ENCODE peak calls at places on chromosomes 1 and 21, in seven cellular contexts. One of them, this sample, is unnamed.

GRCh38 chr1:43423672-43424550 is 29.8 kb downstream of the HYI start:
- DNase-seq in mammary epithelial cell: peak
- DNase-seq in BJ: no peak
- DNase-seq in neural crest cell: no peak
- DNase-seq in foreskin keratinocyte: peak
- DNase-seq in cardiac fibroblast: no peak
- DNase-seq in mesothelial cell of epicardium: no peak
- DNase-seq in this sample: no peak

GRCh38 chr1:226874579-226875425 is 4.4 kb downstream of the PSEN2 start:
- DNase-seq in foreskin keratinocyte: no peak
- DNase-seq in cardiac fibroblast: no peak
- DNase-seq in mammary epithelial cell: no peak
- DNase-seq in mesothelial cell of epicardium: no peak
- DNase-seq in neural crest cell: no peak
- DNase-seq in BJ: no peak
- DNase-seq in this sample: peak

GRCh38 chr1:1833456-1833855 is 55.2 kb upstream of the NADK start:
- DNase-seq in mesothelial cell of epicardium: no peak
- DNase-seq in foreskin keratinocyte: no peak
- DNase-seq in cardiac fibroblast: no peak
- DNase-seq in mammary epithelial cell: no peak
- DNase-seq in BJ: no peak
- DNase-seq in neural crest cell: no peak
- DNase-seq in this sample: no peak

GRCh38 chr1:155962599-155963211 is 15.6 kb downstream of the ARHGEF2 start:
- DNase-seq in cardiac fibroblast: peak
- DNase-seq in mesothelial cell of epicardium: no peak
- DNase-seq in BJ: no peak
- DNase-seq in neural crest cell: no peak
- DNase-seq in mammary epithelial cell: peak
- DNase-seq in foreskin keratinocyte: no peak
- DNase-seq in this sample: no peak

GRCh38 chr21:34355570-34355969 is 8.2 kb upstream of the KCNE2 start:
- DNase-seq in neural crest cell: no peak
- DNase-seq in foreskin keratinocyte: no peak
- DNase-seq in BJ: no peak
- DNase-seq in mammary epithelial cell: no peak
- DNase-seq in mesothelial cell of epicardium: no peak
- DNase-seq in cardiac fibroblast: no peak
- DNase-seq in this sample: no peak

GRCh38 chr1:207883660-207884245 is 27.2 kb downstream of the CD34 start:
- DNase-seq in neural crest cell: no peak
- DNase-seq in BJ: no peak
- DNase-seq in cardiac fibroblast: no peak
- DNase-seq in mammary epithelial cell: no peak
- DNase-seq in mesothelial cell of epicardium: no peak
- DNase-seq in foreskin keratinocyte: no peak
- DNase-seq in this sample: no peak

GRCh38 chr1:85201340-85202091 is 700 bp upstream of the SYDE2 start:
- DNase-seq in cardiac fibroblast: peak
- DNase-seq in mammary epithelial cell: peak
- DNase-seq in foreskin keratinocyte: peak
- DNase-seq in mesothelial cell of epicardium: peak
- DNase-seq in neural crest cell: peak
- DNase-seq in BJ: no peak
- DNase-seq in this sample: peak

GRCh38 chr1:24830680-24831272 is 85.5 kb downstream of the CLIC4 start:
- DNase-seq in BJ: peak
- DNase-seq in mammary epithelial cell: peak
- DNase-seq in cardiac fibroblast: peak
- DNase-seq in neural crest cell: no peak
- DNase-seq in foreskin keratinocyte: peak
- DNase-seq in mesothelial cell of epicardium: no peak
- DNase-seq in this sample: no peak

GRCh38 chr1:227557962-227558806 is 5.2 kb upstream of the ZNF678 start:
- DNase-seq in mesothelial cell of epicardium: no peak
- DNase-seq in foreskin keratinocyte: no peak
- DNase-seq in mammary epithelial cell: no peak
- DNase-seq in cardiac fibroblast: no peak
- DNase-seq in neural crest cell: no peak
- DNase-seq in BJ: no peak
- DNase-seq in this sample: peak

GRCh38 chr1:39995973-39996393 is 41.0 kb downstream of the MFSD2A start:
- DNase-seq in neural crest cell: no peak
- DNase-seq in mammary epithelial cell: no peak
- DNase-seq in foreskin keratinocyte: no peak
- DNase-seq in mesothelial cell of epicardium: no peak
- DNase-seq in BJ: no peak
- DNase-seq in cardiac fibroblast: no peak
- DNase-seq in this sample: no peak

GRCh38 chr1:201628490-201628889 is 89.6 kb downstream of the NAV1 start:
- DNase-seq in BJ: no peak
- DNase-seq in neural crest cell: no peak
- DNase-seq in mesothelial cell of epicardium: no peak
- DNase-seq in foreskin keratinocyte: no peak
- DNase-seq in mammary epithelial cell: no peak
- DNase-seq in cardiac fibroblast: no peak
- DNase-seq in this sample: no peak

GRCh38 chr1:241485554-241485992 is 34.0 kb downstream of the FH start:
- DNase-seq in neural crest cell: no peak
- DNase-seq in cardiac fibroblast: peak
- DNase-seq in BJ: no peak
- DNase-seq in mesothelial cell of epicardium: no peak
- DNase-seq in mammary epithelial cell: peak
- DNase-seq in foreskin keratinocyte: peak
- DNase-seq in this sample: no peak

GRCh38 chr1:78303620-78304019 is 187.2 kb upstream of the PTGFR start:
- DNase-seq in neural crest cell: no peak
- DNase-seq in mesothelial cell of epicardium: no peak
- DNase-seq in mammary epithelial cell: peak
- DNase-seq in cardiac fibroblast: peak
- DNase-seq in BJ: peak
- DNase-seq in foreskin keratinocyte: peak
- DNase-seq in this sample: no peak

GRCh38 chr1:244826712-244827111 is 8.7 kb upstream of the COX20 start:
- DNase-seq in mesothelial cell of epicardium: no peak
- DNase-seq in cardiac fibroblast: no peak
- DNase-seq in neural crest cell: no peak
- DNase-seq in mammary epithelial cell: no peak
- DNase-seq in foreskin keratinocyte: no peak
- DNase-seq in BJ: peak
- DNase-seq in this sample: no peak

GRCh38 chr1:160971618-160972056 is 17.0 kb upstream of the ITLN2 start:
- DNase-seq in foreskin keratinocyte: peak
- DNase-seq in neural crest cell: peak
- DNase-seq in mammary epithelial cell: peak
- DNase-seq in BJ: no peak
- DNase-seq in cardiac fibroblast: no peak
- DNase-seq in mesothelial cell of epicardium: no peak
- DNase-seq in this sample: no peak

GRCh38 chr1:208048904-208049303 is 138.0 kb upstream of the CD34 start:
- DNase-seq in BJ: no peak
- DNase-seq in cardiac fibroblast: no peak
- DNase-seq in mesothelial cell of epicardium: no peak
- DNase-seq in foreskin keratinocyte: peak
- DNase-seq in neural crest cell: no peak
- DNase-seq in mammary epithelial cell: peak
- DNase-seq in this sample: no peak

GRCh38 chr1:8255712-8256111 is 62.2 kb upstream of the SLC45A1 start:
- DNase-seq in cardiac fibroblast: no peak
- DNase-seq in foreskin keratinocyte: no peak
- DNase-seq in mammary epithelial cell: no peak
- DNase-seq in BJ: no peak
- DNase-seq in mesothelial cell of epicardium: no peak
- DNase-seq in neural crest cell: no peak
- DNase-seq in this sample: no peak

GRCh38 chr21:16580661-16581060 is 850.9 kb downstream of the USP25 start:
- DNase-seq in cardiac fibroblast: no peak
- DNase-seq in mesothelial cell of epicardium: no peak
- DNase-seq in neural crest cell: no peak
- DNase-seq in foreskin keratinocyte: no peak
- DNase-seq in BJ: no peak
- DNase-seq in mammary epithelial cell: no peak
- DNase-seq in this sample: no peak
- TF ChIP-seq CTCF in cardiac fibroblast: no peak
- TF ChIP-seq CTCF in mesothelial cell of epicardium: no peak
- TF ChIP-seq CTCF in neural crest cell: no peak
- TF ChIP-seq CTCF in foreskin keratinocyte: no peak
- TF ChIP-seq CTCF in BJ: no peak
- TF ChIP-seq CTCF in mammary epithelial cell: no peak
- TF ChIP-seq CTCF in this sample: no peak

DNA sequence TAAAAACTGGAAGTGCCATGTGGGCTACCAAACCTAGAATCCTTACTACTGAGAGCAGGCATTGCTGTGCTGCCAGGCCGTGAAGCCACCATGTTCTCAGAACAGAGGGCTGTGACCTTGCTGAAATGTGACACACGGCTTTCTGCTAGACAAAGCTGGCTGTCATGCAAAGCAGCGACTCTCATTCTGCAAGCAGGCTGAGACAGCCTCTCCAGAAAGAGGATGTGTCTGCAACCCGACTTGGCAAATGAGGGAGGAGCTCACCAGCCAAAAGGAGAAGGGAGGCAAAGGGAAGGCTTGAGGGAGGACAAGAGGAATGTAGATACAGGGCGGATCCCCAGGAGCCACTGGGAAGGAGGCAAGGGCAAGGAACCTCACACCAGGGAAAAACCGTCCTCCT is 85.7 kb upstream of the KRTAP19-8 start:
- DNase-seq in BJ: no peak
- DNase-seq in mammary epithelial cell: no peak
- DNase-seq in mesothelial cell of epicardium: no peak
- DNase-seq in foreskin keratinocyte: no peak
- DNase-seq in cardiac fibroblast: no peak
- DNase-seq in neural crest cell: no peak
- DNase-seq in this sample: no peak
- TF ChIP-seq CTCF in BJ: no peak
- TF ChIP-seq CTCF in mammary epithelial cell: no peak
- TF ChIP-seq CTCF in mesothelial cell of epicardium: no peak
- TF ChIP-seq CTCF in foreskin keratinocyte: no peak
- TF ChIP-seq CTCF in cardiac fibroblast: no peak
- TF ChIP-seq CTCF in neural crest cell: no peak
- TF ChIP-seq CTCF in this sample: no peak

DNA sequence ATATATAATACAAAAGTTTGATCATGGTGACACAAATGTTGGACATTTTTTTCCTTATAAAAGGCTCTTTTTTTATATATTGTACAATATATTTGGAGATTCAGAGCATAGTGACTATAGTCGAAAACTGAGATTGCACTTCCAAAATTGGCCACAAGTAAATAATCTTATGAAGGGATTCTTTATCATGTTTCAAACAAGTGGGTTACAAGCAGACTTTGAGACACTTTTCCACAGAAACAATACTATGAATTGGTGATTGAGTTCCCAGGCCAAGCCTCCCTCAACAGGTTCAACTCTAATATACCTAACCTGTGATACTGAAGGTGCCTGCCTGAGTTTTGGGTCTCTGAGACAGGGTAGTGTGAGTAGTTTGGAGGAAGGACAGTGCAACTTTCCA is 13.8 kb downstream of the LEPR start:
- DNase-seq in cardiac fibroblast: no peak
- DNase-seq in neural crest cell: no peak
- DNase-seq in mesothelial cell of epicardium: no peak
- DNase-seq in mammary epithelial cell: no peak
- DNase-seq in BJ: no peak
- DNase-seq in foreskin keratinocyte: no peak
- DNase-seq in this sample: no peak
- TF ChIP-seq CTCF in cardiac fibroblast: no peak
- TF ChIP-seq CTCF in neural crest cell: peak
- TF ChIP-seq CTCF in mesothelial cell of epicardium: no peak
- TF ChIP-seq CTCF in mammary epithelial cell: peak
- TF ChIP-seq CTCF in BJ: no peak
- TF ChIP-seq CTCF in foreskin keratinocyte: peak
- TF ChIP-seq CTCF in this sample: peak

GRCh38 chr1:101250219-101250618 is 13.4 kb downstream of the S1PR1 start:
- DNase-seq in foreskin keratinocyte: no peak
- DNase-seq in mammary epithelial cell: no peak
- DNase-seq in mesothelial cell of epicardium: no peak
- DNase-seq in BJ: no peak
- DNase-seq in cardiac fibroblast: no peak
- DNase-seq in neural crest cell: no peak
- DNase-seq in this sample: no peak
- TF ChIP-seq CTCF in foreskin keratinocyte: no peak
- TF ChIP-seq CTCF in mammary epithelial cell: no peak
- TF ChIP-seq CTCF in mesothelial cell of epicardium: no peak
- TF ChIP-seq CTCF in BJ: no peak
- TF ChIP-seq CTCF in cardiac fibroblast: no peak
- TF ChIP-seq CTCF in neural crest cell: no peak
- TF ChIP-seq CTCF in this sample: no peak

GRCh38 chr1:34899906-34900305 is 29.5 kb downstream of the DLGAP3 start:
- DNase-seq in mammary epithelial cell: no peak
- DNase-seq in mesothelial cell of epicardium: no peak
- DNase-seq in BJ: no peak
- DNase-seq in foreskin keratinocyte: no peak
- DNase-seq in neural crest cell: no peak
- DNase-seq in cardiac fibroblast: no peak
- DNase-seq in this sample: no peak

GRCh38 chr1:34899471-34899870 is 30.0 kb downstream of the DLGAP3 start:
- DNase-seq in cardiac fibroblast: no peak
- DNase-seq in mesothelial cell of epicardium: no peak
- DNase-seq in BJ: no peak
- DNase-seq in foreskin keratinocyte: no peak
- DNase-seq in mammary epithelial cell: no peak
- DNase-seq in neural crest cell: no peak
- DNase-seq in this sample: no peak

GRCh38 chr1:34898220-34898820 is 31.1 kb downstream of the DLGAP3 start:
- DNase-seq in mesothelial cell of epicardium: no peak
- DNase-seq in foreskin keratinocyte: no peak
- DNase-seq in cardiac fibroblast: peak
- DNase-seq in BJ: no peak
- DNase-seq in mammary epithelial cell: no peak
- DNase-seq in neural crest cell: no peak
- DNase-seq in this sample: no peak

GRCh38 chr1:34900775-34901502 is 28.5 kb downstream of the DLGAP3 start:
- DNase-seq in cardiac fibroblast: no peak
- DNase-seq in neural crest cell: no peak
- DNase-seq in foreskin keratinocyte: no peak
- DNase-seq in mesothelial cell of epicardium: no peak
- DNase-seq in BJ: no peak
- DNase-seq in mammary epithelial cell: no peak
- DNase-seq in this sample: no peak

GRCh38 chr1:34896612-34897011 is 32.8 kb downstream of the DLGAP3 start:
- DNase-seq in neural crest cell: no peak
- DNase-seq in BJ: no peak
- DNase-seq in cardiac fibroblast: peak
- DNase-seq in foreskin keratinocyte: no peak
- DNase-seq in mesothelial cell of epicardium: no peak
- DNase-seq in mammary epithelial cell: no peak
- DNase-seq in this sample: no peak
- TF ChIP-seq CTCF in neural crest cell: no peak
- TF ChIP-seq CTCF in BJ: no peak
- TF ChIP-seq CTCF in cardiac fibroblast: no peak
- TF ChIP-seq CTCF in foreskin keratinocyte: peak
- TF ChIP-seq CTCF in mesothelial cell of epicardium: no peak
- TF ChIP-seq CTCF in mammary epithelial cell: no peak
- TF ChIP-seq CTCF in this sample: no peak

GRCh38 chr1:100575406-100575805 is 37.5 kb downstream of the GPR88 start:
- DNase-seq in foreskin keratinocyte: no peak
- DNase-seq in mammary epithelial cell: no peak
- DNase-seq in mesothelial cell of epicardium: no peak
- DNase-seq in neural crest cell: no peak
- DNase-seq in cardiac fibroblast: no peak
- DNase-seq in BJ: no peak
- DNase-seq in this sample: no peak
- TF ChIP-seq CTCF in foreskin keratinocyte: no peak
- TF ChIP-seq CTCF in mammary epithelial cell: no peak
- TF ChIP-seq CTCF in mesothelial cell of epicardium: no peak
- TF ChIP-seq CTCF in neural crest cell: no peak
- TF ChIP-seq CTCF in cardiac fibroblast: no peak
- TF ChIP-seq CTCF in BJ: no peak
- TF ChIP-seq CTCF in this sample: no peak